ENCODE peak calls at places on chromosomes 5 and 9, in six cellular contexts. I is lower lobe of right lung; G is CD4-positive, alpha-beta T cell; J is H9; V is spleen; W is right cardiac atrium. P is an unnamed sample.

GRCh38 chr5:173513521-173513991 is 102.9 kb downstream of the BOD1 start:
- DNase-seq in I (no peak), G (no peak), J (no peak), V (no peak), W (no peak), P (no peak)

GRCh38 chr5:78496373-78496772 is 136.0 kb downstream of the SCAMP1 start:
- DNase-seq in I (no peak), G (no peak), J (no peak), V (no peak), W (no peak), P (no peak)

GRCh38 chr5:91219803-91220371 is 163.2 kb downstream of the ARRDC3 start:
- DNase-seq in I (no peak), G (peak; percentile 2), J (no peak), V (no peak), W (peak; percentile 62), P (peak; percentile 72)

GRCh38 chr5:6900828-6901227 is 187.6 kb downstream of the TENT4A start:
- DNase-seq in I (no peak), G (no peak), J (no peak), V (no peak), W (no peak), P (no peak)

GRCh38 chr5:144691936-144692335 is 521.3 kb downstream of the KCTD16 start:
- DNase-seq in I (no peak), G (no peak), J (no peak), V (no peak), W (no peak), P (no peak)

GRCh38 chr5:143642791-143643190 is 169.2 kb upstream of the HMHB1 start:
- DNase-seq in I (no peak), G (no peak), J (no peak), V (no peak), W (no peak), P (no peak)

GRCh38 chr5:73501406-73501805 is 3.2 kb downstream of the BTF3 start:
- DNase-seq in I (no peak), G (no peak), J (no peak), V (no peak), W (no peak), P (no peak)

GRCh38 chr9:131394464-131395026 is 659 bp downstream of the PRRC2B start:
- DNase-seq in I (peak; percentile 59), G (no peak), J (no peak), V (peak; percentile 89), W (peak; percentile 81), P (peak; percentile 54)

GRCh38 chr5:138711816-138712215 is 41.4 kb upstream of the CTNNA1 start:
- DNase-seq in I (no peak), G (no peak), J (no peak), V (no peak), W (no peak), P (no peak)

GRCh38 chr5:119470851-119471451 is 18.7 kb downstream of the HSD17B4 start:
- DNase-seq in I (no peak), G (no peak), J (no peak), V (no peak), W (no peak), P (peak; percentile 24)

GRCh38 chr5:133247881-133248642 is 196.2 kb downstream of the HSPA4 start:
- DNase-seq in I (peak; percentile 37), G (no peak), J (peak; percentile 84), V (peak; percentile 73), W (no peak), P (peak; percentile 71)

GRCh38 chr5:98770911-98771322 is 2.5 kb upstream of the RGMB start:
- DNase-seq in I (no peak), G (no peak), J (no peak), V (no peak), W (no peak), P (peak; percentile 50)

GRCh38 chr5:107670028-107670926 is 460 bp downstream of the EFNA5 start:
- DNase-seq in I (peak; percentile 51), G (no peak), J (peak; percentile 54), V (peak; percentile 71), W (peak; percentile 72), P (peak; percentile 48)

GRCh38 chr5:113225259-113225658 is 209.5 kb downstream of the TSSK1B start:
- DNase-seq in I (no peak), G (no peak), J (no peak), V (no peak), W (no peak), P (no peak)

GRCh38 chr9:19409406-19410194 is 791 bp downstream of the ACER2 start:
- DNase-seq in I (no peak), G (no peak), J (peak; percentile 67), V (peak; percentile 83), W (peak; percentile 75), P (peak; percentile 68)

GRCh38 chr5:1883120-1883924 is 597 bp upstream of the IRX4 start:
- DNase-seq in I (peak; percentile 47), G (no peak), J (peak; percentile 63), V (peak; percentile 67), W (no peak), P (peak; percentile 66)

GRCh38 chr5:1885476-1885755 is 2.7 kb upstream of the IRX4 start:
- DNase-seq in I (peak; percentile 28), G (no peak), J (no peak), V (peak; percentile 56), W (no peak), P (no peak)

GRCh38 chr5:1884638-1885475 is 2.1 kb upstream of the IRX4 start:
- DNase-seq in I (peak; percentile 19), G (no peak), J (no peak), V (no peak), W (no peak), P (no peak)

GRCh38 chr5:1882337-1883119 is at the start of gene IRX4:
- DNase-seq in I (peak; percentile 35), G (no peak), J (peak; percentile 84), V (peak; percentile 66), W (no peak), P (peak; percentile 54)

DNA sequence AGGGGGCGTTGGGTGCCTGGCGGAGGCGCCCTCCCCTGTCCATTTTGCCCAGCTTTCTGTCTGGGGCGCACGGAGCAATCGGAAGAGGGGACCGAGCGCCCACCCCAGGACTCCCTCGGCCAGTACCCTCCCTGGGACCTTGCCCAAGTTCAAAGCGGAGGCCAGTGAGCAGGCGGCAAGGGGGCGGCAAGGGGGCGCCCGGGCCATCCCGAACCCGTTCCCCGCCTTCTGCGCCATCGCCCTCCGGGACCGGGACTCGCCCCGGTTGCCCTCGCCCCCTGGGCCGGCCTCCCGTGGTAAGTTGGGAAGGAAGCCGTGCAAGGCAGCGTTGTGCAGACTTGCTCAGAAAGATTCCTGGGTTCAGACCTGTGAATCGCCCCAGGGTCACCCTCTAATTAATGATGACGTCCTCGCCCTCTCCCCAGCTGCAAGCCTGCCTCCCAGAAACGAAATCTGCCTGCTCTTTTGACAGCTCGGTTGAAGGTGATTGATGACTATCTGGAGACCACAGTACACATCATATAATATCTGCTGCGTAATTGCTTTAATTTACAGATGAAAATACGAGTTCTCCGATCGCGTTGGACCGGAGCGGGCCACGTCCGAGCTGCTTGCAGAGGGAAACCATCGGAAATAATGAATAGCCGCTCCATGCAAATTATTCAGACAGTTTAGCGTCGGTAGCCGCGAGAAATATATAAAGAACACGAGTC is 1.4 kb upstream of the IRX4 start:
- DNase-seq in I (peak; percentile 27), G (no peak), J (peak; percentile 51), V (peak; percentile 68), W (no peak), P (no peak)
- H3K27ac ChIP-seq in I (no peak overlapping the region), G (no peak overlapping the region), J (no peak overlapping the region), V (no peak overlapping the region), W (no peak overlapping the region), P (peak overlapping the region; percentile 94)

DNA sequence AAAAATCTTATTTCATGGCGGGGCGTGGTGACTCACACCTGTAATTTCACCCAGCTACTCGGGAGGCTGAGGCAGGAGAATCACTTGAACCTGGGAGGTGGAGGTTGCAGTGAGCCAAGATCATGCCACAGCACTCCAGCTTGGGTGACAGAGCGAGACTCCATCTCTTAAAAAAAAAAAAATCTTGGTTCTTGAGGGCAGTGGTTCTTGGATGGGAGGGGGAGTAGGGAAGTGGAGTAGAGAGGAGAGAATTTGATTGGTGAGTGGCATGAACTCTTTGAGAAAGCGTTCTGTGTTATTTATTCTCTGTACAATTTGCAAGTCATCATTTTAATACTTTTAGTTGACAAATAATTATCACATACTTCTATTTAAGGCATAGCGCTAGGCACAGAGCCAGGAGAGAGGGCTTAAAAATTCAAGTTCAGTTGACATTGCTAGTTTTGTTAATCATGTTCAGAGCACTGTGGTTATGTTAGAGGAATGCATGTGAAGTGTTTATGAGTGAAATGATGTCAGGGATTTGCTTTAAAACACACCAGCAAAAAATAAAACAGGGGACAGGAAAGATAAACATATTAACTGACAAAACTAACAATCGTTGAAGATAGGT is 24.6 kb downstream of the HSDL2 start:
- DNase-seq in I (no peak), G (no peak), J (no peak), V (no peak), W (no peak), P (no peak)
- H3K27ac ChIP-seq in I (no peak overlapping the region), G (no peak overlapping the region), J (no peak overlapping the region), V (peak overlapping the region; percentile 3), W (no peak overlapping the region), P (no peak overlapping the region)

GRCh38 chr9:123756484-123757106 is 173.3 kb downstream of the DENND1A start:
- DNase-seq in I (no peak), G (no peak), J (no peak), V (no peak), W (no peak), P (no peak)

GRCh38 chr9:123763910-123764588 is 165.9 kb downstream of the DENND1A start:
- DNase-seq in I (no peak), G (no peak), J (no peak), V (no peak), W (no peak), P (no peak)

GRCh38 chr9:123757547-123757946 is 172.4 kb downstream of the DENND1A start:
- DNase-seq in I (no peak), G (no peak), J (no peak), V (no peak), W (no peak), P (peak; percentile 84)

GRCh38 chr9:123757960-123758359 is 172.0 kb downstream of the DENND1A start:
- DNase-seq in I (no peak), G (no peak), J (no peak), V (no peak), W (no peak), P (peak; percentile 35)

GRCh38 chr9:123761905-123762605 is 167.9 kb downstream of the DENND1A start:
- DNase-seq in I (no peak), G (no peak), J (no peak), V (no peak), W (no peak), P (no peak)
- H3K27ac ChIP-seq in I (no peak overlapping the region), G (no peak overlapping the region), J (no peak overlapping the region), V (peak overlapping the region; percentile 11), W (no peak overlapping the region), P (no peak overlapping the region)

GRCh38 chr9:36590246-36590645 is 17.6 kb downstream of the MELK start:
- DNase-seq in I (no peak), G (no peak), J (no peak), V (no peak), W (no peak), P (no peak)

DNA sequence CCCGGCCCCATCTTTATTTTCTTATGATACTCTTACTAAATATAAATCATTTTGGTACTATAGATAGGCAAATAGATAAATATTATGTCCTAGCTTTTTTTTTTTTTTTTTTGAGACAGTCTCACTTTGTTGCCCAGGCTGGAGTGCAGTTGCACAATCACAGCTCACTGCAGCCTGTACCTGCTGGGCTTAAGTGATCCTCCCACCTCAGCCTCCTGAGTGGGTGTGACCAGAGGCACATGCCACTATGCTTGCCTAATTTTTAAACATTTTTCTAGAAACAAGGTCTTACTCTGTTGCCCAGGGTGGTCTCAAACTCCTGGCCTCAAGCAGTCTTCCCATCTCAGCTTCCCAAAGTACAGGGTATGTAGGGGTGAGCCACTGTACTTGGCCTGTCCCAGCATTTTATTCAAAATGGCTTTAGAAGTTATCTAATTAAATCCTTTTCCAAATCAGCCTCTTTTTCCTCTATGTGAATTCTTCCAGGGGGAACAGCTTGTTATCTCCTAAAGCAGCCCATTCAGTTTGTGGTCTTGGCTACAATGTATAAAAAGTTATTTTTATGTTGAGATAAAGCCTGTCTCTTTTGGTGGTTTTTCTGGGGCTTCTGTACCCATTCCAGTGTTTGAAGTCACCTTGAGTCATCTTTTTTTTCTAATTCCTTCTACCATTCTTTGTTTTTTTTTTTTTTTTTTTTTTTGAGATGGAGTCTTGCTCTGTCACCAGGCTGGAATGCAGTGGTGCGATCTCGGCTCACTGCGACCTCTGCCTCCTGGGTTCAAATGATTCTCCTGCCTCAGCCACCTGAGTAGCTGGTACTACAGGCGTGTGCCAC is 12.1 kb downstream of the MELK start:
- DNase-seq in I (no peak), G (no peak), J (no peak), V (no peak), W (no peak), P (peak; percentile 49)
- H3K27ac ChIP-seq in I (no peak overlapping the region), G (no peak overlapping the region), J (no peak overlapping the region), V (no peak overlapping the region), W (no peak overlapping the region), P (no peak overlapping the region)